ENCODE peak calls at places on chromosome 19, in nine cellular contexts. K is skeletal muscle cell, M is COR-L47, I is pancreas, L is cerebellar cortex, A is fibroblast of pulmonary artery, E is GM03348, U is H9, X is type B pancreatic cell. V is an unnamed sample.
A peak's percentile ranks its signal among the peaks of the same experiment; 100 is the strongest.

GRCh38 chr19:42501733-42502132 is 26.5 kb downstream of the CEACAM1 start:
- DNase-seq in K (no peak), M (no peak), I (no peak), L (no peak), A (no peak), E (no peak), U (no peak), X (no peak), V (no peak)

GRCh38 chr19:40718774-40719391 is 2.0 kb downstream of the ITPKC start:
- DNase-seq in K (no peak), M (no peak), I (peak; percentile 87), L (peak; percentile 40), A (peak; percentile 39), E (peak; percentile 64), U (peak; percentile 57), X (peak; percentile 81), V (peak; percentile 15)

GRCh38 chr19:18208098-18208951 is 4.5 kb upstream of the RAB3A start:
- DNase-seq in K (no peak), M (no peak), I (no peak), L (peak; percentile 30), A (peak; percentile 84), E (peak; percentile 72), U (peak; percentile 72), X (no peak), V (peak; percentile 10)

GRCh38 chr19:1113278-1113985 is 9.6 kb downstream of the GPX4 start:
- DNase-seq in K (peak; percentile 83), M (peak; percentile 53), I (peak; percentile 97), L (peak; percentile 58), A (peak; percentile 95), E (peak; percentile 96), U (peak; percentile 96), X (peak; percentile 90), V (peak; percentile 67)

GRCh38 chr19:11551603-11552235 is 7.3 kb downstream of the ELOF1 start:
- DNase-seq in K (no peak), M (no peak), I (no peak), L (no peak), A (no peak), E (peak; percentile 41), U (peak; percentile 73), X (no peak), V (no peak)

GRCh38 chr19:43634877-43635560 is 4.6 kb downstream of the CADM4 start:
- DNase-seq in K (no peak), M (no peak), I (no peak), L (peak; percentile 77), A (peak; percentile 24), E (peak; percentile 33), U (peak; percentile 64), X (no peak), V (no peak)

GRCh38 chr19:48741222-48741999 is 1.0 kb upstream of the RASIP1 start:
- DNase-seq in K (no peak), M (no peak), I (peak; percentile 88), L (peak; percentile 60), A (no peak), E (peak; percentile 42), U (peak; percentile 78), X (no peak), V (no peak)

GRCh38 chr19:39171479-39172465 is 25.0 kb upstream of the NCCRP1 start:
- DNase-seq in K (no peak), M (no peak), I (no peak), L (no peak), A (no peak), E (no peak), U (no peak), X (no peak), V (peak; percentile 46)

GRCh38 chr19:50171752-50172151 is 8.7 kb upstream of the IZUMO2 start:
- DNase-seq in K (no peak), M (no peak), I (no peak), L (no peak), A (no peak), E (no peak), U (no peak), X (no peak), V (no peak)

GRCh38 chr19:1807695-1808394 is 4.2 kb downstream of the ATP8B3 start:
- DNase-seq in K (no peak), M (no peak), I (no peak), L (no peak), A (no peak), E (no peak), U (no peak), X (no peak), V (no peak)

GRCh38 chr19:48553676-48554384 is 1.9 kb downstream of the SULT2B1 start:
- DNase-seq in K (peak; percentile 53), M (no peak), I (no peak), L (no peak), A (peak; percentile 70), E (peak; percentile 41), U (peak; percentile 54), X (no peak), V (no peak)

GRCh38 chr19:14550201-14550754 is 20.9 kb downstream of the TECR start:
- DNase-seq in K (no peak), M (no peak), I (no peak), L (peak; percentile 68), A (no peak), E (no peak), U (no peak), X (no peak), V (no peak)